ENCODE peak calls at places on chromosomes 4 and X, in nine cellular contexts. J, T, K, I, Y, U, H, B and X are unnamed samples.

GRCh38 chr4:183503497-183504063 is 1.3 kb upstream of the ING2 start:
- DNase-seq in J (no peak), T (peak), K (no peak), I (no peak), Y (no peak), U (no peak), H (no peak), B (no peak), X (no peak)

GRCh38 chrX:109393859-109394258 is 88.0 kb downstream of the GUCY2F start:
- DNase-seq in J (peak), T (no peak), K (no peak), I (peak), Y (no peak), U (no peak), H (no peak), B (peak), X (peak)

GRCh38 chr4:104967034-104967401 is 179.7 kb upstream of the TET2 start:
- DNase-seq in J (peak), T (no peak), K (no peak), I (no peak), Y (peak), U (no peak), H (no peak), B (no peak), X (peak)

GRCh38 chrX:136251042-136251991 is at the start of gene MAP7D3:
- DNase-seq in J (peak), T (peak), K (peak), I (peak), Y (no peak), U (peak), H (peak), B (peak), X (peak)

GRCh38 chr4:115165503-115165902 is 52.1 kb upstream of the NDST4 start:
- DNase-seq in J (no peak), T (no peak), K (no peak), I (no peak), Y (no peak), U (no peak), H (no peak), B (no peak), X (no peak)

GRCh38 chrX:150813922-150814321 is 84.5 kb downstream of the CD99L2 start:
- DNase-seq in J (no peak), T (no peak), K (no peak), I (no peak), Y (no peak), U (no peak), H (peak), B (peak), X (no peak)

GRCh38 chrX:3143043-3143799 is 102.0 kb downstream of the ARSF start:
- DNase-seq in J (no peak), T (no peak), K (no peak), I (no peak), Y (no peak), U (no peak), H (no peak), B (peak), X (no peak)

GRCh38 chr4:15938182-15938581 is 358 bp downstream of the FGFBP1 start:
- DNase-seq in J (peak), T (no peak), K (no peak), I (peak), Y (no peak), U (no peak), H (no peak), B (no peak), X (no peak)

GRCh38 chr4:109559625-109559982 is 442 bp upstream of the MCUB start:
- DNase-seq in J (no peak), T (no peak), K (no peak), I (peak), Y (no peak), U (no peak), H (no peak), B (peak), X (no peak)

GRCh38 chrX:49754238-49754857 is 58.6 kb upstream of the PAGE1 start:
- DNase-seq in J (peak), T (no peak), K (peak), I (peak), Y (peak), U (no peak), H (peak), B (no peak), X (peak)

GRCh38 chr4:143375326-143376073 is 38.8 kb downstream of the GAB1 start:
- DNase-seq in J (peak), T (peak), K (no peak), I (peak), Y (no peak), U (no peak), H (peak), B (no peak), X (peak)

GRCh38 chr4:182306792-182307507 is 63.7 kb downstream of the TENM3 start:
- DNase-seq in J (peak), T (no peak), K (no peak), I (no peak), Y (peak), U (peak), H (peak), B (peak), X (no peak)

GRCh38 chrX:133307637-133308485 is 89.7 kb upstream of the TFDP3 start:
- DNase-seq in J (peak), T (peak), K (no peak), I (peak), Y (no peak), U (no peak), H (peak), B (no peak), X (no peak)